ENCODE peak calls at places on chromosome 10, in five cellular contexts. W, O, C, L and H are unnamed samples.

GRCh38 chr10:44316187-44316921 is 68.5 kb downstream of the CXCL12 start:
- DNase-seq in C (no peak), L (no peak), W (no peak), O (no peak), H (no peak)

GRCh38 chr10:102812213-102812876 is 24.9 kb downstream of the CYP17A1 start:
- DNase-seq in C (no peak), O (no peak), W (no peak), L (no peak), H (no peak)

GRCh38 chr10:89789188-89789587 is 87.8 kb downstream of the KIF20B start:
- DNase-seq in O (no peak), L (no peak), W (no peak), C (no peak), H (no peak)

GRCh38 chr10:99976886-99977391 is 32.8 kb downstream of the DNMBP start:
- DNase-seq in L (no peak), W (no peak), C (no peak), O (no peak), H (no peak)

GRCh38 chr10:494149-494542 is 195.3 kb downstream of the DIP2C start:
- DNase-seq in C (no peak), W (no peak), L (no peak), O (no peak), H (no peak)

GRCh38 chr10:75265856-75266255 is 30.1 kb upstream of the COMTD1 start:
- DNase-seq in W (no peak), C (peak; percentile 28), O (no peak), L (no peak), H (no peak)

GRCh38 chr10:74056081-74056818 is 58.3 kb downstream of the VCL start:
- DNase-seq in O (no peak), C (no peak), W (no peak), L (no peak), H (no peak)

GRCh38 chr10:48447356-48448215 is 141.1 kb downstream of the MAPK8 start:
- DNase-seq in W (no peak), O (no peak), C (peak; percentile 70), L (no peak), H (no peak)

GRCh38 chr10:5892007-5892406 is 2.0 kb downstream of the FBH1 start:
- DNase-seq in L (no peak), O (no peak), W (no peak), C (no peak), H (no peak)

GRCh38 chr10:5616871-5617270 is 49.5 kb downstream of the ASB13 start:
- DNase-seq in L (no peak), C (no peak), O (no peak), W (no peak), H (no peak)

GRCh38 chr10:12165992-12166775 is 29.5 kb downstream of the NUDT5 start:
- DNase-seq in C (no peak), L (no peak), O (no peak), W (no peak), H (no peak)

GRCh38 chr10:33869089-33869488 is 534.6 kb upstream of the NRP1 start:
- DNase-seq in O (no peak), C (no peak), W (no peak), L (no peak), H (no peak)

GRCh38 chr10:121956111-121957061 is 18.6 kb downstream of the NSMCE4A start:
- DNase-seq in C (no peak), W (no peak), L (no peak), O (no peak), H (no peak)

GRCh38 chr10:67785098-67785497 is 52.9 kb downstream of the DNAJC12 start:
- DNase-seq in L (no peak), O (no peak), C (no peak), W (no peak), H (no peak)